ENCODE peak calls at places on chromosomes 4 and X, in ten cellular contexts. B is IMR-90; G is neural progenitor cell; A is CD8-positive, alpha-beta T cell; F is lower lobe of right lung; C is fibroblast of lung; R is MM.1S; S is cardiac muscle cell; J is mesenchymal stem cell; K is heart left ventricle. P is an unnamed sample. For H3K27me3, H3K9me3 and H3K4me1, the result is how much of the 10 kb centered on the place peaks cover.

GRCh38 chr4:143667461-143667860 is 33.0 kb downstream of the FREM3 start:
- DNase-seq in G (peak), A (no peak), B (peak), F (no peak), J (no peak), S (peak), K (peak), C (peak), R (no peak), P (no peak)

GRCh38 chrX:37746268-37746931 is 33.5 kb upstream of the CYBB start:
- DNase-seq in B (no peak), G (no peak), K (no peak), F (no peak), S (no peak), J (peak), R (peak), A (no peak), C (no peak), P (no peak)

GRCh38 chr4:20299515-20299914 is 47.8 kb downstream of the SLIT2 start:
- DNase-seq in B (peak), J (peak), G (peak), A (no peak), S (peak), C (peak), F (no peak), K (no peak), R (peak), P (no peak)

GRCh38 chr4:37742149-37742548 is 56.0 kb upstream of the RELL1 start:
- DNase-seq in C (no peak), F (no peak), B (no peak), R (peak), J (no peak), S (no peak), G (no peak), A (no peak), K (no peak), P (no peak)

GRCh38 chr4:76579596-76580375 is 144.8 kb downstream of the SHROOM3 start:
- DNase-seq in A (no peak), F (no peak), G (no peak), J (no peak), S (no peak), K (no peak), R (no peak), B (no peak), C (no peak), P (no peak)

GRCh38 chr4:183012862-183013855 is 85.9 kb upstream of the WWC2 start:
- DNase-seq in R (no peak), A (no peak), F (no peak), G (no peak), K (no peak), C (no peak), B (no peak), J (peak), S (no peak), P (no peak)

GRCh38 chr4:152258804-152259708 is 276.8 kb downstream of the FBXW7 start:
- DNase-seq in A (no peak), K (no peak), C (peak), F (no peak), B (peak), S (peak), R (no peak), J (peak), G (no peak), P (no peak)

GRCh38 chr4:3851881-3852280 is 85.7 kb downstream of the ADRA2C start:
- DNase-seq in F (no peak), B (no peak), A (no peak), K (no peak), R (no peak), J (no peak), C (no peak), G (no peak), S (no peak), P (no peak)

GRCh38 chr4:158890294-158890693 is 121.5 kb downstream of the FNIP2 start:
- DNase-seq in F (no peak), S (no peak), C (no peak), R (no peak), K (no peak), A (no peak), B (no peak), G (no peak), J (no peak), P (no peak)

GRCh38 chrX:36908801-36909403 is 99.3 kb upstream of the FAM47C start:
- DNase-seq in F (no peak), S (peak), C (peak), R (peak), K (no peak), A (no peak), B (peak), G (peak), J (peak), P (no peak)

GRCh38 chr4:172850838-172851237 is 317.8 kb upstream of the GALNT7 start:
- DNase-seq in C (peak), R (no peak), K (no peak), F (no peak), J (peak), S (peak), A (no peak), G (no peak), B (peak), P (no peak)

GRCh38 chr4:8241895-8242696 is 27.5 kb upstream of the HTRA3 start:
- DNase-seq in F (peak), B (peak), J (peak), K (peak), C (peak), G (peak), S (peak), A (peak), R (peak), P (peak)

GRCh38 chrX:118536687-118537461 is 41.3 kb downstream of the DOCK11 start:
- DNase-seq in C (peak), B (peak), F (no peak), G (peak), A (peak), K (no peak), S (peak), R (peak), J (peak), P (peak)

GRCh38 chr4:177356921-177357320 is 47.2 kb downstream of the NEIL3 start:
- DNase-seq in F (no peak), S (no peak), G (no peak), R (no peak), B (peak), K (no peak), J (peak), C (no peak), A (no peak), P (no peak)

GRCh38 chr4:123401466-123402175 is 5.0 kb downstream of the SPRY1 start:
- DNase-seq in J (no peak), F (no peak), S (peak), B (no peak), R (no peak), G (no peak), C (no peak), A (no peak), K (no peak), P (no peak)

GRCh38 chr4:30116401-30116800 is 603.8 kb upstream of the PCDH7 start:
- DNase-seq in B (no peak), F (no peak), K (no peak), G (no peak), S (no peak), R (no peak), C (no peak), J (no peak), A (no peak), P (no peak)

GRCh38 chrX:2401590-2402360 is 99.0 kb downstream of the DHRSX start:
- DNase-seq in C (peak), G (peak), K (peak), F (no peak), J (no peak), S (no peak), A (no peak), R (no peak), B (no peak), P (no peak)

GRCh38 chrX:71532753-71533425 is at the start of gene OGT:
- DNase-seq in J (peak), S (peak), C (peak), A (peak), K (peak), R (peak), F (peak), B (peak), G (peak), P (peak)

GRCh38 chr4:165604181-165604580 is 225.4 kb downstream of the CPE start:
- DNase-seq in S (no peak), J (no peak), B (no peak), R (no peak), A (no peak), C (no peak), F (no peak), K (no peak), G (peak), P (no peak)

GRCh38 chr4:22246816-22247215 is 269.1 kb downstream of the ADGRA3 start:
- DNase-seq in C (no peak), B (no peak), A (no peak), G (no peak), S (no peak), R (no peak), K (no peak), J (no peak), F (no peak), P (no peak)

GRCh38 chrX:110402091-110402854 is 43.6 kb downstream of the RTL9 start:
- DNase-seq in F (no peak), C (peak), S (peak), B (peak), R (no peak), J (peak), A (no peak), K (peak), G (no peak), P (no peak)

GRCh38 chr4:821631-822030 is 4.3 kb downstream of the CPLX1 start:
- DNase-seq in F (no peak), R (no peak), C (no peak), B (no peak), A (no peak), G (no peak), J (no peak), S (no peak), K (no peak), P (no peak)

GRCh38 chrX:7100022-7100421 is 47.5 kb upstream of the STS start:
- DNase-seq in F (no peak), C (no peak), J (no peak), B (no peak), G (no peak), R (no peak), K (no peak), S (no peak), A (no peak), P (no peak)

GRCh38 chr4:139973015-139973414 is 181.0 kb downstream of the MAML3 start:
- DNase-seq in A (no peak), K (no peak), C (no peak), S (no peak), B (peak), F (no peak), R (no peak), J (no peak), G (peak), P (no peak)

GRCh38 chr4:83083925-83084475 is 30.5 kb downstream of the PLAC8 start:
- DNase-seq in J (no peak), C (no peak), R (no peak), K (no peak), G (no peak), B (no peak), S (peak), F (peak), A (peak), P (peak)

GRCh38 chrX:15511563-15511962 is 11.0 kb downstream of the BMX start:
- DNase-seq in C (no peak), A (no peak), G (peak), F (no peak), R (no peak), J (no peak), K (no peak), B (no peak), S (no peak), P (no peak)

GRCh38 chrX:152907084-152907651 is 9.3 kb downstream of the ZNF185 start:
- DNase-seq in K (no peak), R (no peak), C (peak), F (no peak), A (no peak), S (peak), B (peak), G (peak), J (peak), P (no peak)

GRCh38 chrX:111098874-111099273 is 2.9 kb downstream of the PAK3 start:
- DNase-seq in C (peak), J (no peak), S (peak), G (peak), A (peak), F (peak), K (no peak), R (peak), B (peak), P (peak)

GRCh38 chr4:38101563-38101962 is 141.4 kb downstream of the PTTG2 start:
- DNase-seq in G (no peak), B (peak), J (no peak), A (no peak), S (peak), K (no peak), C (no peak), R (no peak), F (no peak), P (no peak)

GRCh38 chr4:39046243-39046642 is 14.0 kb upstream of the TMEM156 start:
- DNase-seq in R (no peak), J (peak), K (peak), F (peak), C (no peak), S (peak), G (no peak), A (no peak), B (peak), P (no peak)

GRCh38 chrX:19774905-19775304 is 112.5 kb downstream of the SH3KBP1 start:
- DNase-seq in K (no peak), B (no peak), S (no peak), F (no peak), R (no peak), A (no peak), J (no peak), G (no peak), C (no peak), P (no peak)

GRCh38 chr4:108544504-108544903 is 75.9 kb upstream of the RPL34 start:
- DNase-seq in A (no peak), R (no peak), C (peak), G (no peak), J (peak), K (no peak), S (peak), F (no peak), B (peak), P (no peak)

GRCh38 chr4:127782025-127782274 is 172 bp upstream of the HSPA4L start:
- DNase-seq in F (peak), G (peak), C (peak), R (peak), J (no peak), S (peak), K (peak), A (no peak), B (peak), P (no peak)

GRCh38 chr4:130393246-130394041 is 1297.5 kb downstream of the C4orf33 start:
- DNase-seq in C (peak), F (no peak), G (no peak), R (no peak), S (peak), B (peak), K (no peak), J (peak), A (no peak), P (no peak)

GRCh38 chr4:145502809-145503208 is 21.2 kb downstream of the SMAD1 start:
- DNase-seq in R (no peak), G (no peak), S (no peak), K (no peak), A (no peak), F (no peak), B (no peak), J (no peak), C (no peak), P (no peak)

GRCh38 chr4:145503486-145504072 is 21.9 kb downstream of the SMAD1 start:
- DNase-seq in R (no peak), B (no peak), J (no peak), C (no peak), K (no peak), A (no peak), G (no peak), F (no peak), S (no peak), P (no peak)

GRCh38 chr4:145511913-145512522 is 30.4 kb downstream of the SMAD1 start:
- DNase-seq in J (peak), F (no peak), K (no peak), S (peak), G (no peak), B (peak), A (no peak), R (peak), C (peak), P (no peak)

GRCh38 chr4:145505945-145506344 is 24.3 kb downstream of the SMAD1 start:
- DNase-seq in S (no peak), K (no peak), F (no peak), J (no peak), C (no peak), R (no peak), A (no peak), G (no peak), B (no peak), P (no peak)

GRCh38 chr4:145507636-145508035 is 26.0 kb downstream of the SMAD1 start:
- DNase-seq in B (peak), S (peak), K (no peak), C (peak), J (peak), F (no peak), A (no peak), R (peak), G (no peak), P (no peak)
- H3K27me3 ChIP-seq in B (under half), S (under half), K (under half), C (under half), J (under half), F (under half), A (under half), R (under half), G (under half), P (under half)

DNA sequence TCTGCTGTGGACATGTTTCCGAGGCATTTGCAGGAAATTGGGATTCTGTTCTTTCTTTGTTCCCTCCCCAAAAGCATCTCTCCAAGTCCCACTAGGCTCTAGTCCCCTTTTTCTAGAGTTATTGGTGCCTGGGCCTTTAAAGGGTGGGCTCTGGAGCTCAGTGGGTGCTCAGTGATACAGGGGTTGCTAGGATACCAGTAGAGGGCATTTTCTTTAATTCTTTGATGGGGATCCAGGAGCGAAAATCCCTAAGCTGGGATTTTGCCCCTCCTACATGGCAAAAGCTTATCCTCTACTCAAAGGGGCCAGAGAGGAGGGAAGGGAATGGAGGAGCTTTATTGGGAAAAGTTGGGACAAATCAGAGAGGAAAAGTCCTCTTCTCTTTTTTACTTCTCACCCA is 34.2 kb downstream of the ARHGEF9 start:
- DNase-seq in G (peak), B (no peak), C (no peak), J (no peak), R (no peak), F (no peak), K (no peak), A (no peak), S (no peak), P (no peak)
- H3K9me3 ChIP-seq in G (under half), B (under half), C (under half), J (under half), R (under half), F (under half), K (under half), A (under half), S (under half), P (under half)

DNA sequence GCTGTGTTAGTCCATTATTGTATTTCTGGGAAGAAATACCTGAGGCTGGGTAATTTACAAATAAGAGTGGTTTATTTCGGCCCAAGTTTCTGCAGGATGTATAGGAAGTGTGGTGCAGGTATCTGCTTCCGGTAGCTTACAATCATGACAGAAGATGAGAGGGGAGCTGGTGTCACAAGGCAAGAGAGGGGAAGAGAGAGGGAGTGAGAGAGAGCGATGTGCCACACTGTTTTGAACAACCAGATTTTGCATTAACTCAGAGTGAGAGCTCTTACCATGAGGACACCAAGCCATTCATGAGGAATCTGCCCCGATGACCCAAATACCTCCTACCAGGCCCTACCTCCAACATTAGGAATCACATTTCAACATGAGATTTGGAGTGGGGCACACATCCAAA is 627.6 kb upstream of the FRG1 start:
- DNase-seq in J (no peak), A (no peak), S (no peak), C (no peak), R (no peak), G (no peak), K (no peak), B (no peak), F (no peak), P (no peak)
- H3K4me1 ChIP-seq in J (under half), A (under half), S (under half), C (under half), R (under half), G (under half), K (under half), B (under half), F (under half), P (under half)

DNA sequence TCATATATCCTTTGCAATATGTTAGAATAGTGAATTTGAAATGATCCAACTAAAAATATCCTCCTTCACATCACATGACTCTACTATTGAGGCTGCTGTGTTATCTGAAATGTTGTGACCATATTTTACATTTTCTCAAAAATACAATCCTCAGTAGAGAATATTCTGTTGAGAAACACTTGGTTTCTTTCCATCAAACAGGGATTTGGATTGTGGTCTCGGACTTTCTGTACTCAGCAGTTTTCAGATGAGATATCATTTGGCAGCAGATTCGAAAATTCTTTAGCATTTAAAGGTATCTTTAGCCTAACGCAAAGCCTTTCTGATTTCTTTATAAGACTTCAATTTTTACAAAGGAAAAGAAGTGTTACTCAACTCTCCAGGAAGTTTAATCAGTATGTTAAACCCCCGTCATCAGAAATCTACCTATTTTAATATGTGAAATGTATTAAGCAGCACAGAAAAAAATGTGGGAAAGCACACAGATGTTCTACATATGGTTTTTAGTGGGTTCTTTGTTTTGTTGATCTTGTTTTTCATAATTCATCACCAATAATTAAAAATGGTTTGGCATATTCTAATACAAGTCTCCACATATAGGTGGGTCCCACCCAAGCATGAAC is 55.4 kb upstream of the ANXA3 start:
- DNase-seq in J (no peak), F (no peak), K (no peak), C (peak), S (peak), G (no peak), R (no peak), B (no peak), A (no peak), P (no peak)
- H3K27me3 ChIP-seq in J (under half), F (under half), K (under half), C (under half), S (under half), G (under half), R (under half), B (under half), A (under half), P (under half)